ENCODE peak calls at places on chromosomes 12 and 14, in eight cellular contexts. I is endothelial cell; Z is colonic mucosa; P is posterior vena cava; F is kidney tubule cell; S is caudate nucleus; N is effector memory CD4-positive, alpha-beta T cell; H is NCI-H1092. D is an unnamed sample.

GRCh38 chr12:87413784-87414183 is 615.4 kb downstream of the C12orf50 start:
- DNase-seq in F (peak; percentile 8), Z (no peak), P (no peak), N (no peak), H (no peak), I (no peak), S (no peak), D (peak; percentile 23)

GRCh38 chr12:24902521-24903304 is 46.2 kb downstream of the BCAT1 start:
- DNase-seq in N (no peak), I (peak; percentile 34), S (peak; percentile 69), Z (no peak), F (peak; percentile 30), P (peak; percentile 83), H (no peak), D (no peak)

GRCh38 chr12:1553987-1554982 is 40.1 kb downstream of the FBXL14 start:
- DNase-seq in H (no peak), N (no peak), F (no peak), P (no peak), I (no peak), Z (no peak), S (no peak), D (no peak)

GRCh38 chr12:33596061-33596460 is 156.4 kb upstream of the SYT10 start:
- DNase-seq in N (no peak), I (no peak), P (no peak), F (no peak), Z (no peak), S (no peak), H (no peak), D (no peak)

GRCh38 chr14:101960225-101960624 is 4.1 kb upstream of the DYNC1H1 start:
- DNase-seq in I (peak; percentile 41), P (no peak), H (no peak), F (peak; percentile 26), N (no peak), Z (peak; percentile 35), S (no peak), D (no peak)

GRCh38 chr14:52987042-52987441 is 36.2 kb upstream of the FERMT2 start:
- DNase-seq in N (no peak), S (no peak), F (no peak), I (no peak), P (no peak), H (no peak), Z (no peak), D (no peak)

GRCh38 chr12:117023998-117024960 is 74.9 kb downstream of the TESC start:
- DNase-seq in N (no peak), Z (no peak), F (no peak), I (no peak), P (no peak), H (no peak), S (no peak), D (no peak)

GRCh38 chr12:25495336-25496097 is 57.6 kb downstream of the LMNTD1 start:
- DNase-seq in I (no peak), H (no peak), N (no peak), Z (no peak), S (no peak), F (peak; percentile 98), P (no peak), D (no peak)

GRCh38 chr12:53600490-53601295 is 25.5 kb downstream of the ATF7 start:
- DNase-seq in P (no peak), F (no peak), S (no peak), N (no peak), I (no peak), Z (no peak), H (no peak), D (no peak)

GRCh38 chr12:70052931-70053497 is 190.2 kb upstream of the CNOT2 start:
- DNase-seq in F (peak; percentile 68), I (no peak), Z (peak; percentile 73), P (no peak), H (no peak), N (no peak), S (no peak), D (no peak)

GRCh38 chr12:20044836-20045235 is 323.5 kb upstream of the PDE3A start:
- DNase-seq in Z (no peak), F (no peak), I (no peak), N (no peak), H (no peak), P (no peak), S (no peak), D (peak; percentile 10)

GRCh38 chr14:104820669-104821228 is 19.8 kb downstream of the ZBTB42 start:
- DNase-seq in N (no peak), F (peak; percentile 77), H (no peak), I (peak; percentile 74), S (peak; percentile 26), P (peak; percentile 80), Z (peak; percentile 64), D (peak; percentile 92)

GRCh38 chr12:14317362-14318146 is 47.9 kb upstream of the ATF7IP start:
- DNase-seq in H (no peak), S (no peak), P (no peak), N (no peak), I (no peak), F (no peak), Z (no peak), D (no peak)

GRCh38 chr12:49959570-49960473 is 1.9 kb upstream of the AQP5 start:
- DNase-seq in S (no peak), H (no peak), F (peak; percentile 81), Z (no peak), I (peak; percentile 49), N (no peak), P (peak; percentile 46), D (no peak)

GRCh38 chr14:23539209-23539866 is 12.2 kb downstream of the ZFHX2 start:
- DNase-seq in H (peak; percentile 40), Z (no peak), N (no peak), I (peak; percentile 71), P (peak; percentile 48), F (peak; percentile 39), S (no peak), D (peak; percentile 92)

GRCh38 chr14:54577494-54577893 is 10.6 kb downstream of the SAMD4A start:
- DNase-seq in P (no peak), H (no peak), Z (no peak), F (no peak), N (no peak), I (no peak), S (no peak), D (no peak)

GRCh38 chr12:66516133-66516532 is 162.7 kb downstream of the GRIP1 start:
- DNase-seq in Z (no peak), I (no peak), H (no peak), S (no peak), F (peak; percentile 52), N (no peak), P (no peak), D (no peak)

GRCh38 chr14:69268223-69268622 is 8.3 kb downstream of the GALNT16 start:
- DNase-seq in S (no peak), F (no peak), N (no peak), H (no peak), I (no peak), P (no peak), Z (no peak), D (no peak)

GRCh38 chr12:14618990-14619389 is 51.3 kb upstream of the PLBD1 start:
- DNase-seq in S (no peak), Z (no peak), F (peak; percentile 25), H (no peak), N (no peak), I (no peak), P (no peak), D (peak; percentile 5)

GRCh38 chr12:56081393-56082347 is 1.7 kb downstream of the ERBB3 start:
- DNase-seq in N (no peak), F (no peak), Z (peak; percentile 90), S (peak; percentile 60), P (peak; percentile 45), H (no peak), I (no peak), D (no peak)

GRCh38 chr14:64444984-64445845 is 20.1 kb upstream of the AKAP5 start:
- DNase-seq in S (no peak), Z (no peak), I (no peak), N (peak; percentile 20), F (peak; percentile 81), P (peak; percentile 48), H (no peak), D (peak; percentile 56)

GRCh38 chr14:78254911-78255431 is 84.8 kb downstream of the NRXN3 start:
- DNase-seq in Z (no peak), P (no peak), I (no peak), H (peak; percentile 86), N (no peak), F (peak; percentile 93), S (no peak), D (no peak)

GRCh38 chr12:89779090-89779489 is 70.5 kb upstream of the ATP2B1 start:
- DNase-seq in F (peak; percentile 52), P (no peak), Z (no peak), H (no peak), I (no peak), N (no peak), S (no peak), D (no peak)

GRCh38 chr12:29771786-29772185 is 12.0 kb downstream of the TMTC1 start:
- DNase-seq in N (no peak), F (no peak), S (no peak), Z (no peak), I (no peak), H (no peak), P (no peak), D (no peak)

GRCh38 chr12:98983647-98984046 is 338.6 kb downstream of the APAF1 start:
- DNase-seq in Z (no peak), N (no peak), P (no peak), I (no peak), F (no peak), S (no peak), H (no peak), D (no peak)

GRCh38 chr14:73740921-73741326 is 26.7 kb upstream of the PNMA1 start:
- DNase-seq in I (no peak), N (no peak), H (no peak), P (peak; percentile 92), Z (peak; percentile 96), S (no peak), F (peak; percentile 65), D (peak; percentile 37)

GRCh38 chr12:99389751-99390150 is 257.8 kb upstream of the GARIN6 start:
- DNase-seq in S (no peak), P (no peak), F (no peak), H (no peak), Z (no peak), N (no peak), I (no peak), D (no peak)

GRCh38 chr12:3326850-3327780 is 163.9 kb upstream of the PRMT8 start:
- DNase-seq in P (no peak), S (no peak), F (peak; percentile 29), Z (no peak), I (no peak), H (no peak), N (no peak), D (no peak)

GRCh38 chr14:81062816-81063215 is 107.4 kb downstream of the TSHR start:
- DNase-seq in P (no peak), Z (no peak), F (peak; percentile 6), S (no peak), H (no peak), N (no peak), I (peak; percentile 23), D (peak; percentile 11)

GRCh38 chr12:122947352-122947792 is 18.9 kb downstream of the ABCB9 start:
- DNase-seq in P (no peak), Z (peak; percentile 70), I (no peak), N (no peak), F (peak; percentile 22), H (no peak), S (no peak), D (no peak)

GRCh38 chr12:47184229-47184628 is 104.5 kb upstream of the AMIGO2 start:
- DNase-seq in Z (no peak), N (no peak), I (no peak), F (no peak), H (no peak), S (no peak), P (no peak), D (no peak)

GRCh38 chr12:50187084-50187900 is 20.1 kb upstream of the CERS5 start:
- DNase-seq in N (no peak), S (no peak), P (no peak), F (no peak), H (no peak), Z (no peak), I (no peak), D (no peak)

GRCh38 chr14:78156196-78156595 is 14.0 kb upstream of the NRXN3 start:
- DNase-seq in H (no peak), Z (no peak), F (no peak), P (no peak), S (no peak), N (no peak), I (no peak), D (no peak)

GRCh38 chr14:73896521-73896920 is 9.9 kb downstream of the ZNF410 start:
- DNase-seq in P (no peak), H (no peak), S (no peak), F (no peak), N (no peak), Z (no peak), I (no peak), D (no peak)

D was measured in SK-N-SH.